ENCODE peak calls at places on chromosome X, in five cellular contexts. One of them, this sample, is unnamed. For H3K9me3, the result is how much of the 10 kb centered on the place peaks cover.

GRCh38 chrX:17590892-17591740 is 146.2 kb upstream of the SCML1 start:
- DNase-seq in ovary: peak
- DNase-seq in CD4-positive, alpha-beta memory T cell: no peak
- DNase-seq in mesenchymal stem cell: peak
- DNase-seq in CD8-positive, alpha-beta memory T cell: no peak
- DNase-seq in this sample: peak

GRCh38 chrX:131816551-131817136 is 206.5 kb upstream of the STK26 start:
- DNase-seq in ovary: peak
- DNase-seq in CD4-positive, alpha-beta memory T cell: peak
- DNase-seq in mesenchymal stem cell: no peak
- DNase-seq in CD8-positive, alpha-beta memory T cell: no peak
- DNase-seq in this sample: no peak

GRCh38 chrX:136228808-136229207 is 22.4 kb downstream of the MAP7D3 start:
- DNase-seq in ovary: no peak
- DNase-seq in CD4-positive, alpha-beta memory T cell: no peak
- DNase-seq in mesenchymal stem cell: no peak
- DNase-seq in CD8-positive, alpha-beta memory T cell: no peak
- DNase-seq in this sample: no peak

GRCh38 chrX:153848325-153848724 is 18.0 kb upstream of the PDZD4 start:
- DNase-seq in ovary: no peak
- DNase-seq in CD4-positive, alpha-beta memory T cell: no peak
- DNase-seq in mesenchymal stem cell: no peak
- DNase-seq in CD8-positive, alpha-beta memory T cell: no peak
- DNase-seq in this sample: no peak

GRCh38 chrX:97096385-97096784 is 212.7 kb downstream of the RPA4 start:
- DNase-seq in ovary: no peak
- DNase-seq in CD4-positive, alpha-beta memory T cell: no peak
- DNase-seq in mesenchymal stem cell: no peak
- DNase-seq in CD8-positive, alpha-beta memory T cell: no peak
- DNase-seq in this sample: no peak

GRCh38 chrX:87578978-87579377 is 61.4 kb downstream of the KLHL4 start:
- DNase-seq in ovary: no peak
- DNase-seq in CD4-positive, alpha-beta memory T cell: no peak
- DNase-seq in mesenchymal stem cell: peak
- DNase-seq in CD8-positive, alpha-beta memory T cell: no peak
- DNase-seq in this sample: no peak

GRCh38 chrX:143058096-143058495 is 32.4 kb downstream of the SPANXN4 start:
- DNase-seq in ovary: no peak
- DNase-seq in CD4-positive, alpha-beta memory T cell: no peak
- DNase-seq in mesenchymal stem cell: no peak
- DNase-seq in CD8-positive, alpha-beta memory T cell: no peak
- DNase-seq in this sample: no peak

GRCh38 chrX:46758163-46758955 is 559 bp downstream of the SLC9A7 start:
- DNase-seq in ovary: no peak
- DNase-seq in CD4-positive, alpha-beta memory T cell: no peak
- DNase-seq in mesenchymal stem cell: peak
- DNase-seq in CD8-positive, alpha-beta memory T cell: no peak
- DNase-seq in this sample: no peak

GRCh38 chrX:150621652-150622051 is 53.2 kb downstream of the MTM1 start:
- DNase-seq in ovary: no peak
- DNase-seq in CD4-positive, alpha-beta memory T cell: no peak
- DNase-seq in mesenchymal stem cell: no peak
- DNase-seq in CD8-positive, alpha-beta memory T cell: no peak
- DNase-seq in this sample: no peak

GRCh38 chrX:46912098-46912672 is at the start of gene JADE3:
- DNase-seq in ovary: peak
- DNase-seq in CD4-positive, alpha-beta memory T cell: peak
- DNase-seq in mesenchymal stem cell: peak
- DNase-seq in CD8-positive, alpha-beta memory T cell: peak
- DNase-seq in this sample: peak

GRCh38 chrX:19674041-19674769 is 158.9 kb upstream of the MAP3K15 start:
- DNase-seq in ovary: no peak
- DNase-seq in CD4-positive, alpha-beta memory T cell: no peak
- DNase-seq in mesenchymal stem cell: no peak
- DNase-seq in CD8-positive, alpha-beta memory T cell: no peak
- DNase-seq in this sample: no peak

GRCh38 chrX:10423716-10424115 is 196.7 kb downstream of the MID1 start:
- DNase-seq in ovary: no peak
- DNase-seq in CD4-positive, alpha-beta memory T cell: no peak
- DNase-seq in mesenchymal stem cell: no peak
- DNase-seq in CD8-positive, alpha-beta memory T cell: no peak
- DNase-seq in this sample: no peak

GRCh38 chrX:154437398-154437752 is 421 bp downstream of the GDI1 start:
- DNase-seq in ovary: peak
- DNase-seq in CD4-positive, alpha-beta memory T cell: no peak
- DNase-seq in mesenchymal stem cell: no peak
- DNase-seq in CD8-positive, alpha-beta memory T cell: no peak
- DNase-seq in this sample: no peak

GRCh38 chrX:65702956-65703355 is 35.5 kb downstream of the MSN start:
- DNase-seq in ovary: no peak
- DNase-seq in CD4-positive, alpha-beta memory T cell: no peak
- DNase-seq in mesenchymal stem cell: no peak
- DNase-seq in CD8-positive, alpha-beta memory T cell: no peak
- DNase-seq in this sample: no peak

GRCh38 chrX:68098431-68098830 is 334.9 kb downstream of the OPHN1 start:
- DNase-seq in ovary: no peak
- DNase-seq in CD4-positive, alpha-beta memory T cell: no peak
- DNase-seq in mesenchymal stem cell: no peak
- DNase-seq in CD8-positive, alpha-beta memory T cell: no peak
- DNase-seq in this sample: no peak

GRCh38 chrX:41889317-41890025 is 33.9 kb downstream of the CASK start:
- DNase-seq in ovary: no peak
- DNase-seq in CD4-positive, alpha-beta memory T cell: no peak
- DNase-seq in mesenchymal stem cell: peak
- DNase-seq in CD8-positive, alpha-beta memory T cell: no peak
- DNase-seq in this sample: no peak

GRCh38 chrX:108123591-108124366 is 32.2 kb downstream of the ATG4A start:
- DNase-seq in ovary: no peak
- DNase-seq in CD4-positive, alpha-beta memory T cell: no peak
- DNase-seq in mesenchymal stem cell: no peak
- DNase-seq in CD8-positive, alpha-beta memory T cell: no peak
- DNase-seq in this sample: no peak

GRCh38 chrX:129139837-129140679 is 383.2 kb downstream of the SMARCA1 start:
- DNase-seq in ovary: no peak
- DNase-seq in CD4-positive, alpha-beta memory T cell: no peak
- DNase-seq in mesenchymal stem cell: no peak
- DNase-seq in CD8-positive, alpha-beta memory T cell: no peak
- DNase-seq in this sample: no peak

GRCh38 chrX:39163585-39163984 is 362.3 kb downstream of the MID1IP1 start:
- DNase-seq in ovary: no peak
- DNase-seq in CD4-positive, alpha-beta memory T cell: no peak
- DNase-seq in mesenchymal stem cell: no peak
- DNase-seq in CD8-positive, alpha-beta memory T cell: no peak
- DNase-seq in this sample: no peak

GRCh38 chrX:124211312-124211942 is 121.0 kb upstream of the TEX13D start:
- DNase-seq in ovary: no peak
- DNase-seq in CD4-positive, alpha-beta memory T cell: peak
- DNase-seq in mesenchymal stem cell: peak
- DNase-seq in CD8-positive, alpha-beta memory T cell: no peak
- DNase-seq in this sample: peak

DNA sequence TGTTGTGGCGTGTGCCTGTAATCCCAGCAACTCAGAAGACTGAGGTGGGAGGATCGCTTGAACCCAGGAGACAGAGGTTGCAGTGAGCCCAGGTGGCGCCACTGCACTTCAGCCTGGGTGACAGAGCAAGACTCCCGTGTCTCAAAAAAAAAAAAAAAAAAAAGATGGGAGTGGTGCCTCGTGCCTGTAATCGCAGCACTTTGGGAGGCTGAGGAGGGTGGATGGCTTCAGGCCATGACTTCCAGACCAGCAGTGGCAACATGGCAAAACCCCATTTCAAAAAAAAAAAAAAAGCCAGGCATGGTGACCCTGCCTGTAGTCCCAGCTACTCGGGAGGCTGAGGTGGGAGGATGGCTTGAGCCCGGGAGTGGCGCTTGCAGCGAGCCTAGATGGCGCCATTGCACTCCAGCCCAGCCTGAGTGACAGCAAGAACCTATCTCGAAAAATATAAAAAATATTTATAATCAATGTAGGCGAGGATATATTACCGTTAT is 27.0 kb downstream of the EIF2S3 start:
- DNase-seq in ovary: peak
- DNase-seq in CD4-positive, alpha-beta memory T cell: peak
- DNase-seq in mesenchymal stem cell: peak
- DNase-seq in CD8-positive, alpha-beta memory T cell: peak
- DNase-seq in this sample: peak
- H3K27ac ChIP-seq in ovary: no peak
- H3K27ac ChIP-seq in CD4-positive, alpha-beta memory T cell: no peak
- H3K27ac ChIP-seq in mesenchymal stem cell: no peak
- H3K27ac ChIP-seq in CD8-positive, alpha-beta memory T cell: no peak
- H3K27ac ChIP-seq in this sample: no peak

DNA sequence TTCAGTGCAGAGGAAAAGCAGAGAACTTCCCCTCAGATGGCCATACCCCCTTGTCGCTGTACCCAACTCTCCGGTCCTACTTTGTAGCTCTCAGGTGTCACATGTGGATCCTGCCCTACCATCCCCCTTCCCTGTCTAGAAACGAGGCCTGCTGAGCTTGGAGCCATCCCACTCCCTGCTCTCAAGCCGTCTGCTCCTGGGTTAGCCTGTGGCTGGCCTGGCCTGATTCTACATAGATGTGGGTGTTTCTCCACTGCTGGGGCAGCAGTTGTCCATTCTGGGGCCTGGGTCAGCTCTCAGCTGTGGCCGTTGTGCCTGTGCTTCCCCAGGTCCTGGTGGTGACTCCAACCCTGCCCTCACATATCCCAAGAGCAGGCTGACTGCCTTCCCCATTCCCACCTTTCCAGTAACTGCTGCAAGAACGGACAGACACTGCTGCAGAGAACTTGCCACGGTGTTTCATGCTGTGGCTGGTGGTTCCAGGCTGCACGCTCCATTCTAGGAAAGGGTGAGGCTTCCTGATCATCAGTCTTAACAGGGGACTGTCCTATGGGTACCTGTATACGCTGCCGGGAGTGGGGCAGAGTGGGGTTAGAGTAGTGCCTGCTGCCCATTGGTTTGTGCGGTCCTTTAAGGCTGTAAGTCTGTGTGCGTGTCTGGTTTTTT is 3.6 kb downstream of the IL9R start:
- DNase-seq in ovary: no peak
- DNase-seq in CD4-positive, alpha-beta memory T cell: no peak
- DNase-seq in mesenchymal stem cell: no peak
- DNase-seq in CD8-positive, alpha-beta memory T cell: no peak
- DNase-seq in this sample: no peak
- H3K9me3 ChIP-seq in ovary: under half
- H3K9me3 ChIP-seq in CD4-positive, alpha-beta memory T cell: under half
- H3K9me3 ChIP-seq in mesenchymal stem cell: under half
- H3K9me3 ChIP-seq in CD8-positive, alpha-beta memory T cell: under half
- H3K9me3 ChIP-seq in this sample: under half

GRCh38 chrX:368811-369562 is 17.7 kb downstream of the PPP2R3B start:
- DNase-seq in ovary: no peak
- DNase-seq in CD4-positive, alpha-beta memory T cell: no peak
- DNase-seq in mesenchymal stem cell: peak
- DNase-seq in CD8-positive, alpha-beta memory T cell: no peak
- DNase-seq in this sample: no peak
- H3K27ac ChIP-seq in ovary: no peak
- H3K27ac ChIP-seq in CD4-positive, alpha-beta memory T cell: no peak
- H3K27ac ChIP-seq in mesenchymal stem cell: no peak
- H3K27ac ChIP-seq in CD8-positive, alpha-beta memory T cell: no peak
- H3K27ac ChIP-seq in this sample: no peak

GRCh38 chrX:55163171-55163570 is 57.0 kb upstream of the PAGE5 start:
- DNase-seq in ovary: no peak
- DNase-seq in CD4-positive, alpha-beta memory T cell: no peak
- DNase-seq in mesenchymal stem cell: no peak
- DNase-seq in CD8-positive, alpha-beta memory T cell: no peak
- DNase-seq in this sample: no peak
- H3K9me3 ChIP-seq in ovary: under half
- H3K9me3 ChIP-seq in CD4-positive, alpha-beta memory T cell: under half
- H3K9me3 ChIP-seq in mesenchymal stem cell: under half
- H3K9me3 ChIP-seq in CD8-positive, alpha-beta memory T cell: under half
- H3K9me3 ChIP-seq in this sample: under half

GRCh38 chrX:110120025-110120424 is 117.1 kb downstream of the TMEM164 start:
- DNase-seq in ovary: no peak
- DNase-seq in CD4-positive, alpha-beta memory T cell: no peak
- DNase-seq in mesenchymal stem cell: no peak
- DNase-seq in CD8-positive, alpha-beta memory T cell: no peak
- DNase-seq in this sample: no peak

GRCh38 chrX:110116066-110116465 is 113.2 kb downstream of the TMEM164 start:
- DNase-seq in ovary: no peak
- DNase-seq in CD4-positive, alpha-beta memory T cell: no peak
- DNase-seq in mesenchymal stem cell: no peak
- DNase-seq in CD8-positive, alpha-beta memory T cell: no peak
- DNase-seq in this sample: no peak

GRCh38 chrX:110118535-110118934 is 115.6 kb downstream of the TMEM164 start:
- DNase-seq in ovary: no peak
- DNase-seq in CD4-positive, alpha-beta memory T cell: no peak
- DNase-seq in mesenchymal stem cell: no peak
- DNase-seq in CD8-positive, alpha-beta memory T cell: no peak
- DNase-seq in this sample: no peak

GRCh38 chrX:110116581-110116980 is 113.7 kb downstream of the TMEM164 start:
- DNase-seq in ovary: no peak
- DNase-seq in CD4-positive, alpha-beta memory T cell: no peak
- DNase-seq in mesenchymal stem cell: no peak
- DNase-seq in CD8-positive, alpha-beta memory T cell: no peak
- DNase-seq in this sample: no peak

GRCh38 chrX:110119480-110119879 is 116.6 kb downstream of the TMEM164 start:
- DNase-seq in ovary: no peak
- DNase-seq in CD4-positive, alpha-beta memory T cell: no peak
- DNase-seq in mesenchymal stem cell: no peak
- DNase-seq in CD8-positive, alpha-beta memory T cell: no peak
- DNase-seq in this sample: no peak
- H3K27ac ChIP-seq in ovary: no peak
- H3K27ac ChIP-seq in CD4-positive, alpha-beta memory T cell: no peak
- H3K27ac ChIP-seq in mesenchymal stem cell: no peak
- H3K27ac ChIP-seq in CD8-positive, alpha-beta memory T cell: no peak
- H3K27ac ChIP-seq in this sample: no peak

GRCh38 chrX:110050885-110051284 is 48.0 kb downstream of the TMEM164 start:
- DNase-seq in ovary: no peak
- DNase-seq in CD4-positive, alpha-beta memory T cell: no peak
- DNase-seq in mesenchymal stem cell: no peak
- DNase-seq in CD8-positive, alpha-beta memory T cell: no peak
- DNase-seq in this sample: no peak
- H3K9me3 ChIP-seq in ovary: under half
- H3K9me3 ChIP-seq in CD4-positive, alpha-beta memory T cell: under half
- H3K9me3 ChIP-seq in mesenchymal stem cell: under half
- H3K9me3 ChIP-seq in CD8-positive, alpha-beta memory T cell: under half
- H3K9me3 ChIP-seq in this sample: under half

This sample was measured in SJSA1.